ENCODE peak calls at places on chromosomes 4 and X, in nine cellular contexts. One of them, this sample, is unnamed.
A peak's percentile ranks its signal among the peaks of the same experiment; 100 is the strongest.

GRCh38 chrX:39196192-39197102 is 395.2 kb downstream of the MID1IP1 start:
- DNase-seq in CD8-positive, alpha-beta T cell: peak; percentile 16
- DNase-seq in cortex of kidney: no peak
- DNase-seq in iris pigment epithelial cell: peak; percentile 25
- DNase-seq in brain pericyte: no peak
- DNase-seq in NCI-H69: peak; percentile 84
- DNase-seq in AG08395: peak; percentile 63
- DNase-seq in GM12891: peak; percentile 12
- DNase-seq in activated CD4-positive, alpha-beta T cell treated with anti-CD3 and anti-CD28 coated beads for 1 hour: peak; percentile 15
- DNase-seq in this sample: no peak

GRCh38 chr4:7876096-7876993 is 63.3 kb downstream of the AFAP1 start:
- DNase-seq in iris pigment epithelial cell: peak; percentile 74
- DNase-seq in brain pericyte: no peak
- DNase-seq in cortex of kidney: no peak
- DNase-seq in AG08395: peak; percentile 58
- DNase-seq in CD8-positive, alpha-beta T cell: no peak
- DNase-seq in GM12891: no peak
- DNase-seq in NCI-H69: peak; percentile 23
- DNase-seq in activated CD4-positive, alpha-beta T cell treated with anti-CD3 and anti-CD28 coated beads for 1 hour: no peak
- DNase-seq in this sample: no peak

GRCh38 chr4:164949448-164950118 is 27.9 kb downstream of the TRIM61 start:
- DNase-seq in brain pericyte: no peak
- DNase-seq in AG08395: peak; percentile 13
- DNase-seq in NCI-H69: peak; percentile 36
- DNase-seq in cortex of kidney: no peak
- DNase-seq in iris pigment epithelial cell: no peak
- DNase-seq in activated CD4-positive, alpha-beta T cell treated with anti-CD3 and anti-CD28 coated beads for 1 hour: no peak
- DNase-seq in GM12891: no peak
- DNase-seq in CD8-positive, alpha-beta T cell: no peak
- DNase-seq in this sample: no peak

GRCh38 chr4:28010543-28011235 is 1150.0 kb downstream of the STIM2 start:
- DNase-seq in NCI-H69: no peak
- DNase-seq in cortex of kidney: no peak
- DNase-seq in AG08395: no peak
- DNase-seq in activated CD4-positive, alpha-beta T cell treated with anti-CD3 and anti-CD28 coated beads for 1 hour: no peak
- DNase-seq in iris pigment epithelial cell: peak; percentile 22
- DNase-seq in CD8-positive, alpha-beta T cell: no peak
- DNase-seq in brain pericyte: no peak
- DNase-seq in GM12891: no peak
- DNase-seq in this sample: no peak

GRCh38 chr4:40255722-40256281 is 59.0 kb downstream of the RHOH start:
- DNase-seq in GM12891: no peak
- DNase-seq in cortex of kidney: no peak
- DNase-seq in AG08395: peak; percentile 91
- DNase-seq in CD8-positive, alpha-beta T cell: no peak
- DNase-seq in brain pericyte: peak; percentile 74
- DNase-seq in iris pigment epithelial cell: peak; percentile 99
- DNase-seq in NCI-H69: peak; percentile 43
- DNase-seq in activated CD4-positive, alpha-beta T cell treated with anti-CD3 and anti-CD28 coated beads for 1 hour: no peak
- DNase-seq in this sample: no peak

GRCh38 chr4:97016186-97016945 is 1126.9 kb downstream of the STPG2 start:
- DNase-seq in activated CD4-positive, alpha-beta T cell treated with anti-CD3 and anti-CD28 coated beads for 1 hour: no peak
- DNase-seq in GM12891: no peak
- DNase-seq in AG08395: no peak
- DNase-seq in iris pigment epithelial cell: no peak
- DNase-seq in cortex of kidney: no peak
- DNase-seq in NCI-H69: peak; percentile 61
- DNase-seq in brain pericyte: no peak
- DNase-seq in CD8-positive, alpha-beta T cell: no peak
- DNase-seq in this sample: no peak

GRCh38 chr4:53490161-53490915 is 100.9 kb downstream of the LNX1 start:
- DNase-seq in activated CD4-positive, alpha-beta T cell treated with anti-CD3 and anti-CD28 coated beads for 1 hour: no peak
- DNase-seq in CD8-positive, alpha-beta T cell: no peak
- DNase-seq in GM12891: no peak
- DNase-seq in NCI-H69: no peak
- DNase-seq in cortex of kidney: no peak
- DNase-seq in brain pericyte: no peak
- DNase-seq in iris pigment epithelial cell: peak; percentile 78
- DNase-seq in AG08395: peak; percentile 21
- DNase-seq in this sample: no peak

GRCh38 chrX:47283015-47283771 is 50.4 kb downstream of the USP11 start:
- DNase-seq in brain pericyte: no peak
- DNase-seq in activated CD4-positive, alpha-beta T cell treated with anti-CD3 and anti-CD28 coated beads for 1 hour: no peak
- DNase-seq in CD8-positive, alpha-beta T cell: no peak
- DNase-seq in iris pigment epithelial cell: peak; percentile 47
- DNase-seq in GM12891: no peak
- DNase-seq in cortex of kidney: no peak
- DNase-seq in NCI-H69: peak; percentile 65
- DNase-seq in AG08395: peak; percentile 18
- DNase-seq in this sample: no peak

GRCh38 chr4:155304375-155304774 is 72.4 kb downstream of the MAP9 start:
- DNase-seq in iris pigment epithelial cell: no peak
- DNase-seq in AG08395: no peak
- DNase-seq in brain pericyte: no peak
- DNase-seq in activated CD4-positive, alpha-beta T cell treated with anti-CD3 and anti-CD28 coated beads for 1 hour: no peak
- DNase-seq in GM12891: no peak
- DNase-seq in NCI-H69: no peak
- DNase-seq in CD8-positive, alpha-beta T cell: no peak
- DNase-seq in cortex of kidney: no peak
- DNase-seq in this sample: no peak

GRCh38 chrX:20218809-20219505 is 47.8 kb downstream of the RPS6KA3 start:
- DNase-seq in iris pigment epithelial cell: peak; percentile 21
- DNase-seq in GM12891: no peak
- DNase-seq in cortex of kidney: no peak
- DNase-seq in AG08395: no peak
- DNase-seq in brain pericyte: no peak
- DNase-seq in CD8-positive, alpha-beta T cell: no peak
- DNase-seq in activated CD4-positive, alpha-beta T cell treated with anti-CD3 and anti-CD28 coated beads for 1 hour: no peak
- DNase-seq in NCI-H69: no peak
- DNase-seq in this sample: no peak

GRCh38 chr4:74320559-74321118 is 12.4 kb downstream of the EPGN start:
- DNase-seq in NCI-H69: peak; percentile 66
- DNase-seq in CD8-positive, alpha-beta T cell: no peak
- DNase-seq in brain pericyte: peak; percentile 32
- DNase-seq in iris pigment epithelial cell: peak; percentile 64
- DNase-seq in activated CD4-positive, alpha-beta T cell treated with anti-CD3 and anti-CD28 coated beads for 1 hour: no peak
- DNase-seq in AG08395: peak; percentile 38
- DNase-seq in cortex of kidney: no peak
- DNase-seq in GM12891: no peak
- DNase-seq in this sample: no peak

GRCh38 chr4:81786063-81786763 is 314.5 kb upstream of the RASGEF1B start:
- DNase-seq in cortex of kidney: no peak
- DNase-seq in AG08395: no peak
- DNase-seq in activated CD4-positive, alpha-beta T cell treated with anti-CD3 and anti-CD28 coated beads for 1 hour: no peak
- DNase-seq in NCI-H69: peak; percentile 80
- DNase-seq in GM12891: no peak
- DNase-seq in iris pigment epithelial cell: no peak
- DNase-seq in brain pericyte: no peak
- DNase-seq in CD8-positive, alpha-beta T cell: no peak
- DNase-seq in this sample: no peak

GRCh38 chr4:107006218-107006617 is 29.9 kb downstream of the DKK2 start:
- DNase-seq in iris pigment epithelial cell: no peak
- DNase-seq in AG08395: no peak
- DNase-seq in brain pericyte: no peak
- DNase-seq in NCI-H69: no peak
- DNase-seq in GM12891: no peak
- DNase-seq in cortex of kidney: no peak
- DNase-seq in activated CD4-positive, alpha-beta T cell treated with anti-CD3 and anti-CD28 coated beads for 1 hour: no peak
- DNase-seq in CD8-positive, alpha-beta T cell: no peak
- DNase-seq in this sample: no peak

GRCh38 chr4:142809559-142809958 is 36.5 kb downstream of the INPP4B start:
- DNase-seq in NCI-H69: no peak
- DNase-seq in activated CD4-positive, alpha-beta T cell treated with anti-CD3 and anti-CD28 coated beads for 1 hour: no peak
- DNase-seq in brain pericyte: no peak
- DNase-seq in AG08395: no peak
- DNase-seq in cortex of kidney: no peak
- DNase-seq in GM12891: no peak
- DNase-seq in CD8-positive, alpha-beta T cell: no peak
- DNase-seq in iris pigment epithelial cell: no peak
- DNase-seq in this sample: no peak

GRCh38 chr4:110124721-110125120 is 73.7 kb downstream of the ELOVL6 start:
- DNase-seq in cortex of kidney: no peak
- DNase-seq in NCI-H69: no peak
- DNase-seq in iris pigment epithelial cell: no peak
- DNase-seq in activated CD4-positive, alpha-beta T cell treated with anti-CD3 and anti-CD28 coated beads for 1 hour: no peak
- DNase-seq in GM12891: no peak
- DNase-seq in AG08395: no peak
- DNase-seq in brain pericyte: no peak
- DNase-seq in CD8-positive, alpha-beta T cell: no peak
- DNase-seq in this sample: no peak

GRCh38 chrX:39650883-39651282 is 446.9 kb downstream of the BCOR start:
- DNase-seq in AG08395: no peak
- DNase-seq in activated CD4-positive, alpha-beta T cell treated with anti-CD3 and anti-CD28 coated beads for 1 hour: no peak
- DNase-seq in cortex of kidney: no peak
- DNase-seq in NCI-H69: no peak
- DNase-seq in brain pericyte: no peak
- DNase-seq in iris pigment epithelial cell: no peak
- DNase-seq in CD8-positive, alpha-beta T cell: no peak
- DNase-seq in GM12891: no peak
- DNase-seq in this sample: no peak

GRCh38 chr4:6779667-6780565 is 2.6 kb upstream of the KIAA0232 start:
- DNase-seq in brain pericyte: peak; percentile 53
- DNase-seq in NCI-H69: peak; percentile 85
- DNase-seq in iris pigment epithelial cell: no peak
- DNase-seq in AG08395: no peak
- DNase-seq in GM12891: no peak
- DNase-seq in CD8-positive, alpha-beta T cell: no peak
- DNase-seq in cortex of kidney: no peak
- DNase-seq in activated CD4-positive, alpha-beta T cell treated with anti-CD3 and anti-CD28 coated beads for 1 hour: no peak
- DNase-seq in this sample: peak; percentile 78

GRCh38 chrX:113408843-113409242 is 568.2 kb upstream of the AMOT start:
- DNase-seq in NCI-H69: no peak
- DNase-seq in brain pericyte: no peak
- DNase-seq in CD8-positive, alpha-beta T cell: no peak
- DNase-seq in cortex of kidney: no peak
- DNase-seq in iris pigment epithelial cell: no peak
- DNase-seq in activated CD4-positive, alpha-beta T cell treated with anti-CD3 and anti-CD28 coated beads for 1 hour: no peak
- DNase-seq in AG08395: no peak
- DNase-seq in GM12891: no peak
- DNase-seq in this sample: no peak

GRCh38 chr4:78652282-78652876 is 100.8 kb downstream of the ANXA3 start:
- DNase-seq in GM12891: no peak
- DNase-seq in NCI-H69: peak; percentile 56
- DNase-seq in activated CD4-positive, alpha-beta T cell treated with anti-CD3 and anti-CD28 coated beads for 1 hour: no peak
- DNase-seq in CD8-positive, alpha-beta T cell: no peak
- DNase-seq in cortex of kidney: no peak
- DNase-seq in AG08395: no peak
- DNase-seq in iris pigment epithelial cell: no peak
- DNase-seq in brain pericyte: no peak
- DNase-seq in this sample: no peak

GRCh38 chrX:129808163-129808828 is 28.5 kb downstream of the SASH3 start:
- DNase-seq in CD8-positive, alpha-beta T cell: no peak
- DNase-seq in GM12891: no peak
- DNase-seq in NCI-H69: no peak
- DNase-seq in AG08395: no peak
- DNase-seq in iris pigment epithelial cell: peak; percentile 59
- DNase-seq in cortex of kidney: no peak
- DNase-seq in brain pericyte: no peak
- DNase-seq in activated CD4-positive, alpha-beta T cell treated with anti-CD3 and anti-CD28 coated beads for 1 hour: no peak
- DNase-seq in this sample: no peak

GRCh38 chr4:52051615-52052474 is 741 bp downstream of the SPATA18 start:
- DNase-seq in cortex of kidney: no peak
- DNase-seq in AG08395: peak; percentile 94
- DNase-seq in GM12891: peak; percentile 32
- DNase-seq in NCI-H69: peak; percentile 94
- DNase-seq in iris pigment epithelial cell: peak; percentile 95
- DNase-seq in CD8-positive, alpha-beta T cell: no peak
- DNase-seq in activated CD4-positive, alpha-beta T cell treated with anti-CD3 and anti-CD28 coated beads for 1 hour: no peak
- DNase-seq in brain pericyte: peak; percentile 43
- DNase-seq in this sample: peak; percentile 45

GRCh38 chr4:8722556-8722955 is 130.0 kb downstream of the CPZ start:
- DNase-seq in activated CD4-positive, alpha-beta T cell treated with anti-CD3 and anti-CD28 coated beads for 1 hour: no peak
- DNase-seq in AG08395: no peak
- DNase-seq in iris pigment epithelial cell: no peak
- DNase-seq in NCI-H69: no peak
- DNase-seq in cortex of kidney: no peak
- DNase-seq in CD8-positive, alpha-beta T cell: no peak
- DNase-seq in brain pericyte: no peak
- DNase-seq in GM12891: no peak
- DNase-seq in this sample: peak; percentile 62

GRCh38 chrX:118770133-118770760 is 42.8 kb downstream of the IL13RA1 start:
- DNase-seq in CD8-positive, alpha-beta T cell: no peak
- DNase-seq in NCI-H69: no peak
- DNase-seq in brain pericyte: no peak
- DNase-seq in activated CD4-positive, alpha-beta T cell treated with anti-CD3 and anti-CD28 coated beads for 1 hour: no peak
- DNase-seq in iris pigment epithelial cell: no peak
- DNase-seq in GM12891: no peak
- DNase-seq in cortex of kidney: no peak
- DNase-seq in AG08395: no peak
- DNase-seq in this sample: no peak

GRCh38 chrX:1537031-1537715 is at the start of gene P2RY8:
- DNase-seq in AG08395: no peak
- DNase-seq in brain pericyte: no peak
- DNase-seq in NCI-H69: no peak
- DNase-seq in GM12891: no peak
- DNase-seq in iris pigment epithelial cell: peak; percentile 16
- DNase-seq in CD8-positive, alpha-beta T cell: peak; percentile 79
- DNase-seq in activated CD4-positive, alpha-beta T cell treated with anti-CD3 and anti-CD28 coated beads for 1 hour: peak; percentile 60
- DNase-seq in cortex of kidney: no peak
- DNase-seq in this sample: peak; percentile 52

GRCh38 chrX:54695231-54695630 is 102.8 kb downstream of the ITIH6 start:
- DNase-seq in activated CD4-positive, alpha-beta T cell treated with anti-CD3 and anti-CD28 coated beads for 1 hour: no peak
- DNase-seq in CD8-positive, alpha-beta T cell: no peak
- DNase-seq in iris pigment epithelial cell: no peak
- DNase-seq in NCI-H69: peak; percentile 0
- DNase-seq in GM12891: no peak
- DNase-seq in AG08395: no peak
- DNase-seq in cortex of kidney: no peak
- DNase-seq in brain pericyte: peak; percentile 1
- DNase-seq in this sample: no peak

GRCh38 chr4:74516321-74516720 is 71.4 kb downstream of the AREG start:
- DNase-seq in brain pericyte: no peak
- DNase-seq in NCI-H69: no peak
- DNase-seq in CD8-positive, alpha-beta T cell: no peak
- DNase-seq in iris pigment epithelial cell: peak; percentile 38
- DNase-seq in GM12891: no peak
- DNase-seq in cortex of kidney: no peak
- DNase-seq in AG08395: no peak
- DNase-seq in activated CD4-positive, alpha-beta T cell treated with anti-CD3 and anti-CD28 coated beads for 1 hour: no peak
- DNase-seq in this sample: no peak

GRCh38 chr4:77152421-77152820 is 4.6 kb upstream of the CCNG2 start:
- DNase-seq in brain pericyte: no peak
- DNase-seq in activated CD4-positive, alpha-beta T cell treated with anti-CD3 and anti-CD28 coated beads for 1 hour: no peak
- DNase-seq in cortex of kidney: no peak
- DNase-seq in CD8-positive, alpha-beta T cell: no peak
- DNase-seq in GM12891: no peak
- DNase-seq in AG08395: no peak
- DNase-seq in NCI-H69: no peak
- DNase-seq in iris pigment epithelial cell: peak; percentile 46
- DNase-seq in this sample: no peak

GRCh38 chr4:153521995-153522799 is 56.0 kb downstream of the TMEM131L start:
- DNase-seq in activated CD4-positive, alpha-beta T cell treated with anti-CD3 and anti-CD28 coated beads for 1 hour: peak; percentile 23
- DNase-seq in cortex of kidney: no peak
- DNase-seq in GM12891: no peak
- DNase-seq in CD8-positive, alpha-beta T cell: peak; percentile 64
- DNase-seq in AG08395: no peak
- DNase-seq in brain pericyte: no peak
- DNase-seq in NCI-H69: no peak
- DNase-seq in iris pigment epithelial cell: no peak
- DNase-seq in this sample: no peak

GRCh38 chr4:957231-957580 is 16.2 kb downstream of the DGKQ start:
- DNase-seq in GM12891: no peak
- DNase-seq in iris pigment epithelial cell: no peak
- DNase-seq in activated CD4-positive, alpha-beta T cell treated with anti-CD3 and anti-CD28 coated beads for 1 hour: no peak
- DNase-seq in CD8-positive, alpha-beta T cell: no peak
- DNase-seq in NCI-H69: no peak
- DNase-seq in cortex of kidney: no peak
- DNase-seq in brain pericyte: no peak
- DNase-seq in AG08395: no peak
- DNase-seq in this sample: no peak

GRCh38 chr4:56505269-56506109 is at the start of gene ARL9:
- DNase-seq in iris pigment epithelial cell: peak; percentile 73
- DNase-seq in cortex of kidney: no peak
- DNase-seq in CD8-positive, alpha-beta T cell: peak; percentile 74
- DNase-seq in GM12891: peak; percentile 43
- DNase-seq in NCI-H69: peak; percentile 79
- DNase-seq in brain pericyte: peak; percentile 37
- DNase-seq in activated CD4-positive, alpha-beta T cell treated with anti-CD3 and anti-CD28 coated beads for 1 hour: peak; percentile 53
- DNase-seq in AG08395: peak; percentile 52
- DNase-seq in this sample: peak; percentile 20

GRCh38 chrX:37802028-37802427 is 22.2 kb downstream of the CYBB start:
- DNase-seq in AG08395: no peak
- DNase-seq in GM12891: no peak
- DNase-seq in CD8-positive, alpha-beta T cell: no peak
- DNase-seq in brain pericyte: peak; percentile 45
- DNase-seq in NCI-H69: no peak
- DNase-seq in activated CD4-positive, alpha-beta T cell treated with anti-CD3 and anti-CD28 coated beads for 1 hour: no peak
- DNase-seq in iris pigment epithelial cell: no peak
- DNase-seq in cortex of kidney: no peak
- DNase-seq in this sample: no peak